ENCODE peak calls at places on chromosomes 1 and 21, in four cellular contexts. R is IMR-90, X is endothelial cell of umbilical vein, G is K562. Z is an unnamed sample.
A peak's percentile ranks its signal among the peaks of the same experiment; 100 is the strongest.

GRCh38 chr1:79079770-79080169 is 73.2 kb upstream of the ADGRL4 start:
- DNase-seq in R (peak; percentile 93), X (peak; percentile 98), G (no peak), Z (no peak)

GRCh38 chr1:205319081-205320018 is 2.2 kb downstream of the NUAK2 start:
- DNase-seq in R (peak; percentile 78), X (peak; percentile 57), G (no peak), Z (no peak)

GRCh38 chr1:214946615-214947014 is 135.9 kb upstream of the KCNK2 start:
- DNase-seq in R (no peak), X (no peak), G (no peak), Z (no peak)

GRCh38 chr1:47436979-47437517 is 796 bp upstream of the FOXD2 start:
- DNase-seq in R (peak; percentile 29), X (peak; percentile 48), G (peak; percentile 55), Z (no peak)

GRCh38 chr1:176696109-176696508 is 233.1 kb downstream of the PAPPA2 start:
- DNase-seq in R (peak; percentile 11), X (no peak), G (peak; percentile 55), Z (peak; percentile 83)

GRCh38 chr1:91596474-91596873 is 95.8 kb downstream of the CDC7 start:
- DNase-seq in R (peak; percentile 46), X (no peak), G (peak; percentile 79), Z (no peak)

GRCh38 chr21:42340187-42340586 is 10.6 kb downstream of the TFF2 start:
- DNase-seq in R (no peak), X (no peak), G (no peak), Z (no peak)

GRCh38 chr1:153976819-153977249 is 640 bp downstream of the JTB start:
- DNase-seq in R (no peak), X (no peak), G (peak; percentile 61), Z (no peak)

GRCh38 chr1:109290998-109291397 is 8.1 kb upstream of the PSRC1 start:
- DNase-seq in R (no peak), X (no peak), G (peak; percentile 72), Z (no peak)

GRCh38 chr1:209433649-209434031 is 149.9 kb upstream of the CAMK1G start:
- DNase-seq in R (no peak), X (no peak), G (no peak), Z (no peak)

GRCh38 chr1:67838180-67838912 is 5.1 kb upstream of the GNG12 start:
- DNase-seq in R (no peak), X (peak; percentile 44), G (no peak), Z (no peak)

GRCh38 chr21:44648557-44649311 is 2.5 kb downstream of the KRTAP10-11 start:
- DNase-seq in R (no peak), X (no peak), G (no peak), Z (no peak)

GRCh38 chr21:36630485-36631206 is 68.3 kb upstream of the SIM2 start:
- DNase-seq in R (peak; percentile 22), X (peak; percentile 36), G (peak; percentile 82), Z (peak; percentile 5)

GRCh38 chr1:160739098-160739511 is at the start of gene SLAMF7:
- DNase-seq in R (no peak), X (no peak), G (peak; percentile 10), Z (no peak)

GRCh38 chr1:38291906-38292521 is 245.4 kb upstream of the POU3F1 start:
- DNase-seq in R (no peak), X (no peak), G (peak; percentile 87), Z (no peak)

GRCh38 chr1:208190784-208191183 is 53.4 kb downstream of the PLXNA2 start:
- DNase-seq in R (no peak), X (no peak), G (no peak), Z (no peak)

GRCh38 chr1:15355968-15356621 is 53.6 kb upstream of the EFHD2 start:
- DNase-seq in R (peak; percentile 61), X (no peak), G (no peak), Z (no peak)

GRCh38 chr1:93672069-93672468 is 9.6 kb downstream of the BCAR3 start:
- DNase-seq in R (peak; percentile 93), X (peak; percentile 98), G (peak; percentile 83), Z (no peak)

GRCh38 chr1:40032240-40032891 is 8.2 kb upstream of the CAP1 start:
- DNase-seq in R (peak; percentile 76), X (peak; percentile 71), G (peak; percentile 77), Z (no peak)

GRCh38 chr1:2384941-2385481 is 6.3 kb downstream of the MORN1 start:
- DNase-seq in R (no peak), X (no peak), G (no peak), Z (no peak)

GRCh38 chr1:31769720-31770390 is 5.7 kb upstream of the ADGRB2 start:
- DNase-seq in R (no peak), X (no peak), G (peak; percentile 38), Z (no peak)

GRCh38 chr1:43275826-43276620 is 6.2 kb downstream of the TMEM125 start:
- DNase-seq in R (no peak), X (no peak), G (no peak), Z (no peak)
- H3K27ac ChIP-seq in R (no peak overlapping the region), X (no peak overlapping the region), G (no peak overlapping the region), Z (no peak overlapping the region)

GRCh38 chr1:72283204-72284083 is 1.1 kb upstream of the NEGR1 start:
- DNase-seq in R (peak; percentile 67), X (peak; percentile 89), G (no peak), Z (no peak)

GRCh38 chr1:72281637-72282270 is 585 bp downstream of the NEGR1 start:
- DNase-seq in R (peak; percentile 2), X (no peak), G (no peak), Z (no peak)

GRCh38 chr1:72284084-72284397 is 1.7 kb upstream of the NEGR1 start:
- DNase-seq in R (no peak), X (no peak), G (no peak), Z (no peak)

GRCh38 chr1:72282271-72282656 is at the start of gene NEGR1:
- DNase-seq in R (peak; percentile 68), X (peak; percentile 70), G (no peak), Z (no peak)

GRCh38 chr1:72282690-72283203 is 408 bp upstream of the NEGR1 start:
- DNase-seq in R (peak; percentile 89), X (peak; percentile 93), G (peak; percentile 12), Z (no peak)
- H3K9me1 ChIP-seq in R (no peaks in the 10 kb centered on the region), X (no peaks in the 10 kb centered on the region), G (no peaks in the 10 kb centered on the region), Z (no peaks in the 10 kb centered on the region)

GRCh38 chr1:183094376-183094775 is 71.2 kb downstream of the LAMC1 start:
- DNase-seq in R (peak; percentile 62), X (no peak), G (no peak), Z (no peak)
- H3K27ac ChIP-seq in R (no peak overlapping the region), X (no peak overlapping the region), G (no peak overlapping the region), Z (no peak overlapping the region)

GRCh38 chr1:7319196-7319595 is 451.9 kb upstream of the VAMP3 start:
- DNase-seq in R (no peak), X (no peak), G (no peak), Z (no peak)
- H3K9me1 ChIP-seq in R (no peaks in the 10 kb centered on the region), X (no peaks in the 10 kb centered on the region), G (peaks cover 4% of the 10 kb centered on the region), Z (no peaks in the 10 kb centered on the region)

GRCh38 chr1:90176530-90176929 is 181.6 kb downstream of the ZNF326 start:
- DNase-seq in R (no peak), X (no peak), G (no peak), Z (no peak)
- H3K27ac ChIP-seq in R (no peak overlapping the region), X (no peak overlapping the region), G (no peak overlapping the region), Z (no peak overlapping the region)

GRCh38 chr1:7135463-7135862 is 350.2 kb downstream of the CAMTA1 start:
- DNase-seq in R (no peak), X (no peak), G (no peak), Z (no peak)
- H3K9me1 ChIP-seq in R (no peaks in the 10 kb centered on the region), X (no peaks in the 10 kb centered on the region), G (no peaks in the 10 kb centered on the region), Z (no peaks in the 10 kb centered on the region)

GRCh38 chr1:228748431-228748830 is 13.2 kb downstream of the RHOU start:
- DNase-seq in R (no peak), X (no peak), G (no peak), Z (no peak)
- H3K27ac ChIP-seq in R (no peak overlapping the region), X (no peak overlapping the region), G (no peak overlapping the region), Z (no peak overlapping the region)

DNA sequence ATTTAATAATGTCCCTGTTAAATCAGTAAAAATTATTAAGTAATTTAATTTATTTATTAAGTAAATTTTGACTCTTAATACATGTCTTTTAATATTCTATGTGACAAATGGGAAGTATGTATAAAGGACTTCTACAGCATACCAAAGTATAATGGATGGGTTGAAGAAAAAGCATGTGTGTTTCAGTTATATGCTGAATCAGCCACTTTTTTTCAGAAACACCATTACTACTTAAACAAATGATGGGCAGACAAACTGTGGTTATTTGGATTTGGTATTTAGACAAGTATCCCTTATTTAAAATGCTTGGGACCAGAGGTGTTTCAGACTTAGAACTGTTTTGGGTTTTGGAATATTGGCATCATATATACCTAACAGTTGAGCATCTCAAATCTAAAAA is 176.3 kb upstream of the DMRTA2 start:
- DNase-seq in R (no peak), X (no peak), G (no peak), Z (no peak)
- H3K9me1 ChIP-seq in R (peaks cover 4% of the 10 kb centered on the region), X (no peaks in the 10 kb centered on the region), G (no peaks in the 10 kb centered on the region), Z (no peaks in the 10 kb centered on the region)

GRCh38 chr21:17783003-17783402 is 36.2 kb downstream of the C21orf91 start:
- DNase-seq in R (no peak), X (no peak), G (no peak), Z (no peak)
- H3K27ac ChIP-seq in R (no peak overlapping the region), X (no peak overlapping the region), G (no peak overlapping the region), Z (no peak overlapping the region)

Z was measured in keratinocyte.